ENCODE peak calls at places on chromosomes 12 and 14, in eight cellular contexts. Z, O, M, W, L, Q, E and T are unnamed samples.

GRCh38 chr12:57772429-57773322 is at the start of gene EEF1AKMT3:
- DNase-seq in Z (peak), O (peak), M (peak), W (peak), L (peak), Q (peak), E (peak), T (no peak)

GRCh38 chr12:97575792-97576191 is 113.2 kb downstream of the RMST start:
- DNase-seq in Z (no peak), O (no peak), M (no peak), W (no peak), L (no peak), Q (no peak), E (no peak), T (no peak)

GRCh38 chr12:19574606-19575005 is 135.3 kb downstream of the AEBP2 start:
- DNase-seq in Z (no peak), O (no peak), M (no peak), W (no peak), L (no peak), Q (no peak), E (no peak), T (no peak)

GRCh38 chr12:132285991-132286681 is 43.3 kb downstream of the GALNT9 start:
- DNase-seq in Z (peak), O (peak), M (peak), W (peak), L (peak), Q (peak), E (no peak), T (no peak)

GRCh38 chr12:31970199-31970598 is 11.0 kb downstream of the RESF1 start:
- DNase-seq in Z (no peak), O (peak), M (no peak), W (no peak), L (no peak), Q (no peak), E (no peak), T (no peak)

GRCh38 chr14:104593710-104594121 is 10.9 kb downstream of the TMEM179 start:
- DNase-seq in Z (no peak), O (no peak), M (no peak), W (no peak), L (no peak), Q (no peak), E (no peak), T (no peak)

GRCh38 chr14:104035300-104035699 is 50.2 kb upstream of the ASPG start:
- DNase-seq in Z (no peak), O (no peak), M (no peak), W (no peak), L (no peak), Q (no peak), E (no peak), T (no peak)

GRCh38 chr14:71497645-71498086 is 434.6 kb upstream of the RGS6 start:
- DNase-seq in Z (peak), O (no peak), M (no peak), W (no peak), L (no peak), Q (peak), E (no peak), T (no peak)

GRCh38 chr12:14059538-14059937 is 78.1 kb upstream of the GRIN2B start:
- DNase-seq in Z (no peak), O (no peak), M (no peak), W (no peak), L (no peak), Q (no peak), E (no peak), T (no peak)

GRCh38 chr12:59070534-59070933 is 150.2 kb upstream of the LRIG3 start:
- DNase-seq in Z (no peak), O (no peak), M (no peak), W (no peak), L (no peak), Q (no peak), E (no peak), T (no peak)

GRCh38 chr14:61326847-61327246 is 5.5 kb downstream of the PRKCH start:
- DNase-seq in Z (no peak), O (peak), M (peak), W (peak), L (peak), Q (no peak), E (peak), T (no peak)

GRCh38 chr12:124744273-124744640 is 119.4 kb downstream of the SCARB1 start:
- DNase-seq in Z (no peak), O (no peak), M (no peak), W (no peak), L (no peak), Q (no peak), E (no peak), T (no peak)

GRCh38 chr14:32507029-32507984 is 178.2 kb downstream of the AKAP6 start:
- DNase-seq in Z (peak), O (peak), M (no peak), W (no peak), L (no peak), Q (peak), E (no peak), T (no peak)

GRCh38 chr12:6724409-6724797 is 557 bp downstream of the COPS7A start:
- DNase-seq in Z (no peak), O (peak), M (peak), W (peak), L (peak), Q (no peak), E (peak), T (peak)

GRCh38 chr14:63650336-63650952 is 8.8 kb upstream of the WDR89 start:
- DNase-seq in Z (no peak), O (no peak), M (no peak), W (no peak), L (no peak), Q (peak), E (no peak), T (peak)

GRCh38 chr14:55267816-55268215 is 3.4 kb upstream of the FBXO34 start:
- DNase-seq in Z (no peak), O (no peak), M (no peak), W (no peak), L (no peak), Q (peak), E (no peak), T (no peak)

GRCh38 chr14:55270832-55271571 is at the start of gene FBXO34:
- DNase-seq in Z (peak), O (peak), M (peak), W (peak), L (peak), Q (peak), E (peak), T (peak)

GRCh38 chr14:55265197-55265596 is 6.0 kb upstream of the FBXO34 start:
- DNase-seq in Z (no peak), O (no peak), M (no peak), W (no peak), L (no peak), Q (no peak), E (no peak), T (no peak)
- TF ChIP-seq CTCF in Z (no peak), O (no peak), M (no peak), W (no peak), L (no peak), Q (no peak), E (no peak), T (no peak)

GRCh38 chr12:45989857-45990467 is 412 bp downstream of the SCAF11 start:
- DNase-seq in Z (peak), O (peak), M (peak), W (peak), L (peak), Q (peak), E (no peak), T (peak)
- TF ChIP-seq CTCF in Z (no peak), O (no peak), M (no peak), W (no peak), L (no peak), Q (no peak), E (no peak), T (no peak)

GRCh38 chr14:83419420-83419819 is 1885.8 kb upstream of the SEL1L start:
- DNase-seq in Z (no peak), O (no peak), M (no peak), W (no peak), L (no peak), Q (no peak), E (no peak), T (no peak)

GRCh38 chr14:83425138-83425537 is 1891.5 kb upstream of the SEL1L start:
- DNase-seq in Z (peak), O (no peak), M (no peak), W (no peak), L (no peak), Q (peak), E (no peak), T (no peak)
- TF ChIP-seq CTCF in Z (no peak), O (no peak), M (no peak), W (no peak), L (no peak), Q (no peak), E (no peak), T (no peak)

GRCh38 chr14:53430870-53431269 is 277.7 kb upstream of the DDHD1 start:
- DNase-seq in Z (no peak), O (no peak), M (no peak), W (no peak), L (no peak), Q (no peak), E (no peak), T (no peak)

GRCh38 chr14:53437858-53438257 is 284.7 kb upstream of the DDHD1 start:
- DNase-seq in Z (no peak), O (no peak), M (no peak), W (no peak), L (no peak), Q (no peak), E (no peak), T (no peak)

DNA sequence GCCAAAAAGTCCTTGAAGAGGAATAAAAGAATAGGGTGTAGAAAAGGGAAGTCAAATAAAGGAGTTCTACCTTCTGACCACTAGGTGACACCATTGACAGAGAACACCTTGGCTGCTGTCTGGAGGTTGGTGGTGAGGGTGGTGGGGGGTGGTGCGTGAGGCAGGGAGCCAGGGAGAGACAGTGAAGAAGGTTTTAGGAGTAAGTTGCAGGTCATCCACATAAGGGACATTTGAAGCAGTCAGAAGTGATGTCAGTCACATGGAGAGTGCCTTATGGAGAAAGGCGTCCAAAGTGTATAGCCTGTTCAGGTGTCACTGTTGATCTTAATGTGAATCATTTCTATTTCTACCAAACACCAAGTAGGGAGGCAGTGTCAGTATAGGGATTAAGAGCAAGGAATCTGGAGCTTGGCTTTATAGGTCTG is 279.3 kb upstream of the DDHD1 start:
- DNase-seq in Z (peak), O (peak), M (no peak), W (peak), L (no peak), Q (peak), E (peak), T (no peak)
- TF ChIP-seq CTCF in Z (peak), O (peak), M (peak), W (peak), L (no peak), Q (peak), E (peak), T (no peak)

GRCh38 chr14:27958757-27959156 is 807.8 kb upstream of the FOXG1 start:
- DNase-seq in Z (no peak), O (no peak), M (no peak), W (no peak), L (no peak), Q (no peak), E (no peak), T (no peak)
- TF ChIP-seq CTCF in Z (no peak), O (no peak), M (no peak), W (no peak), L (no peak), Q (no peak), E (no peak), T (no peak)

DNA sequence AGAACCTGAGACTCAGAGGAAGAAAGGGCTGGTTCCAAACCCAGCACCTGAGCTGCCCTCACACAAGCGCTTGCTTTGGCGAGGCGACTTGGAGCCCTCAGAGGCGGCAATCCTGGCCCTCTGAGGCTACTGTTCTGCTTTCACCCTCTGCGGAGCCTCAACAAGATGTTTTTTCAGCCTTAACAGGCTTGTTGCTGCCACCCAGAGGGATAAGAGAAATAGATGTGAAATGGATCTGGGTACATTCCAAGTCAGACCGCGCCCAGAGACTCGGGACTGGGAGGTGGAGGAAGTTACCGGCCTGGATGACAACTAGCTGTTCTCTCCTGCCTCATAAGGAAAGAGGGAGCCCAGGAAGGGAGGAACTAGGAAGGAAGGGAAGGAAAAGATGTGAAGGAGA is 89.6 kb downstream of the TTC7B start:
- DNase-seq in Z (peak), O (peak), M (peak), W (no peak), L (no peak), Q (peak), E (peak), T (no peak)
- TF ChIP-seq CTCF in Z (no peak), O (no peak), M (no peak), W (no peak), L (no peak), Q (peak), E (no peak), T (no peak)

GRCh38 chr12:110074089-110074488 is 25.8 kb upstream of the C12orf76 start:
- DNase-seq in Z (no peak), O (no peak), M (no peak), W (no peak), L (no peak), Q (no peak), E (no peak), T (no peak)

GRCh38 chr12:110077769-110078168 is 29.4 kb upstream of the C12orf76 start:
- DNase-seq in Z (no peak), O (no peak), M (no peak), W (no peak), L (no peak), Q (no peak), E (no peak), T (no peak)

GRCh38 chr12:110073049-110073831 is 24.9 kb upstream of the C12orf76 start:
- DNase-seq in Z (no peak), O (no peak), M (peak), W (no peak), L (no peak), Q (peak), E (no peak), T (no peak)

GRCh38 chr12:110079477-110080400 is 31.4 kb upstream of the C12orf76 start:
- DNase-seq in Z (no peak), O (peak), M (peak), W (no peak), L (no peak), Q (no peak), E (no peak), T (peak)

DNA sequence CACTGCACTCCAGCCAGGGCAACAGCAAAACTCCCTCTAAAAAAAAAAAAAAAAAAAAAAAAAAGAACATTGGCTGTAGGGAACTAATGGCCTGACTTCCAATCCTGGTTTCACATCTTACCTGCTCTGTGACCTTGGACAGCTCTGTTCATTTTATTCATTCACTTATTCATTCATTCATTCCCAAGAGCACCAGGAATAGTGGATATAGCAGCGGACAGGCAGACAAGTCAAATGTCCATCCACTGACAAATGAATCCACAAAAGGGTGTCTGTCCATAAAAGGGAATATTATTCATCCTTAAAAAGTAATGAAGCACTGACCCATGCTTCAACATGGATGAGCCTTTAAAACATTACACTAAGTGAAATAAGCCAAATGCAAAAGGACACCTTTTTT is 27.6 kb upstream of the C12orf76 start:
- DNase-seq in Z (no peak), O (no peak), M (no peak), W (no peak), L (no peak), Q (no peak), E (no peak), T (no peak)
- TF ChIP-seq CTCF in Z (no peak), O (no peak), M (no peak), W (no peak), L (no peak), Q (no peak), E (no peak), T (no peak)

DNA sequence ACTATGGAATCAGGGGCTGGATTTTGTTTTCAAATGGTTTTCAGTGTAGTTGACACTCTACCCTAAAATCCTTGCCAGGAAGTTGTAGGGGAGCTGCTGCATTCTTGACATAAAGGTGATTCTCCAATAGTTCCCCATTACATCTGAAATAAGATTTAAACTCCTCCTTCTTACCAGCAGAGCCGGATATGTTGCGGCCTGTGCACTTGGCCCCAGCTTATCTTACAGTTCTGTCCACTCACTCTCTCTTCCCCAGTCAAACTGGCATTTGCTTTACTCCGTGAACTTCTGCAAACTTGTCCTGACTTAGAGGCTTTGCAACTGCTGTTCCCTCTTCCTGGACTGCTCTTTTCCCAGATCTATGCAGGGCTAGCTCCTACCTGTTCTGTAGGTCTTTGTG is 929.5 kb downstream of the VRK1 start:
- DNase-seq in Z (no peak), O (no peak), M (no peak), W (no peak), L (no peak), Q (no peak), E (no peak), T (no peak)
- TF ChIP-seq CTCF in Z (no peak), O (no peak), M (no peak), W (no peak), L (no peak), Q (no peak), E (no peak), T (no peak)

DNA sequence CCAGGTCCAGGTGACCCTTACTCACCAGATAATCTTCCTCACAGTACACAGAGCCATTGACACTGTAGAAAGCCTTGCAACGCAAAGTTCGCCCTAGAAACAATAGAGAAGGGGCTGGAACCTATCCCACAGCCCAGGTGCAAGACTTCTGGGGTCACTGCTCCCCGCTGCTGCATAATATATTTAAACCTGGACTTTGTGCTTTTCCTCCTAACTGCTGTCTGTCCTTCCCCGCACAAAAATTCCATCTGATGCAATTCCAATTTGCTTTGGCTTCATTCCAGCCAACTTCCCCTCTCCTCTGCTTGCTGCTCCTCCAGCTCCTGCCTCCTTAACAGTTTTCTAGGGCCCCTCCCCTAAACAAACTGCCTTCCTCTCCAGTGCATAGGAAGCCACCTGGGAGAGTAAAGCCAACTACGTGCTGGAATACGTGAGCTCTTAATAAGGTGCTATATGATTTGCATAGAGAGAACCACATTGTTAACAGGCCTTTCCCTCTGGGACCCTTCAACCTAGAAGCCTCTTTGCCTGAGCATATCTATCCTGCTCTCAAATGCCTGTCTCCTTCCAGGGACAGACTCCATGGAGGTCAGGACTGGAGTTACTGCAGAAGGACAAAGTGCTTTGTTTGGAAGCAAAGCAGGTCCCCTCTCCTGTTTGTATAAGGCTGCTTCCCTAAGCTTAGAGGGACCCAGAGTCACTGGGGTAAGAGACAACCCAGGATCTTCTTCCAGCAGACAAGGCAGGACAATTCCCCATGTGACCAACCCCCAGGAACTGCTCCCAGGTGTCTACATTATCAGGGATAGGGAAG is 5.5 kb downstream of the AJUBA start:
- DNase-seq in Z (no peak), O (peak), M (peak), W (no peak), L (no peak), Q (peak), E (no peak), T (no peak)
- TF ChIP-seq CTCF in Z (no peak), O (no peak), M (no peak), W (no peak), L (no peak), Q (no peak), E (no peak), T (no peak)